ENCODE peak calls at places on chromosomes 7 and 10, in six cellular contexts. F is HCT116, S is GM23338, N is MM.1S, U is hepatocyte, V is PC-3. D is an unnamed sample.
A peak's percentile ranks its signal among the peaks of the same experiment; 100 is the strongest.

GRCh38 chr10:79390551-79391229 is 43.4 kb downstream of the PPIF start:
- DNase-seq in F (no peak), S (no peak), N (no peak), U (no peak), V (no peak), D (no peak)

GRCh38 chr7:16905300-16906044 is 23.7 kb upstream of the AGR3 start:
- DNase-seq in F (no peak), S (peak; percentile 52), N (no peak), U (peak; percentile 58), V (peak; percentile 68), D (peak; percentile 28)

GRCh38 chr7:106757846-106758245 is 96.9 kb upstream of the CCDC71L start:
- DNase-seq in F (no peak), S (no peak), N (peak; percentile 15), U (no peak), V (no peak), D (no peak)

GRCh38 chr7:134084488-134085144 is 42.5 kb upstream of the LRGUK start:
- DNase-seq in F (no peak), S (no peak), N (peak; percentile 72), U (no peak), V (peak; percentile 1), D (no peak)

GRCh38 chr10:3986407-3987141 is 201.6 kb upstream of the KLF6 start:
- DNase-seq in F (no peak), S (no peak), N (no peak), U (no peak), V (no peak), D (no peak)

GRCh38 chr7:30927040-30927439 is 15.4 kb downstream of the AQP1 start:
- DNase-seq in F (no peak), S (no peak), N (no peak), U (peak; percentile 3), V (no peak), D (no peak)

GRCh38 chr7:103718482-103719415 is 270.7 kb downstream of the RELN start:
- DNase-seq in F (no peak), S (no peak), N (no peak), U (no peak), V (peak; percentile 75), D (no peak)

GRCh38 chr7:52764502-52765169 is 270.8 kb upstream of the POM121L12 start:
- DNase-seq in F (no peak), S (no peak), N (no peak), U (no peak), V (peak; percentile 29), D (no peak)

GRCh38 chr7:150428671-150429451 is 21.6 kb upstream of the GIMAP8 start:
- DNase-seq in F (no peak), S (peak; percentile 41), N (no peak), U (no peak), V (peak; percentile 94), D (peak; percentile 44)

GRCh38 chr10:14625210-14625621 is 149.5 kb downstream of the FAM107B start:
- DNase-seq in F (no peak), S (no peak), N (no peak), U (no peak), V (no peak), D (peak; percentile 72)

GRCh38 chr10:110268442-110268841 is 36.3 kb downstream of the SMNDC1 start:
- DNase-seq in F (no peak), S (no peak), N (peak; percentile 50), U (no peak), V (no peak), D (no peak)

GRCh38 chr10:53664620-53665019 is 892.0 kb upstream of the MBL2 start:
- DNase-seq in F (no peak), S (no peak), N (no peak), U (peak; percentile 60), V (peak; percentile 97), D (peak; percentile 14)

GRCh38 chr7:45100761-45101480 is 10.6 kb downstream of the TBRG4 start:
- DNase-seq in F (no peak), S (no peak), N (no peak), U (no peak), V (no peak), D (no peak)

DNA sequence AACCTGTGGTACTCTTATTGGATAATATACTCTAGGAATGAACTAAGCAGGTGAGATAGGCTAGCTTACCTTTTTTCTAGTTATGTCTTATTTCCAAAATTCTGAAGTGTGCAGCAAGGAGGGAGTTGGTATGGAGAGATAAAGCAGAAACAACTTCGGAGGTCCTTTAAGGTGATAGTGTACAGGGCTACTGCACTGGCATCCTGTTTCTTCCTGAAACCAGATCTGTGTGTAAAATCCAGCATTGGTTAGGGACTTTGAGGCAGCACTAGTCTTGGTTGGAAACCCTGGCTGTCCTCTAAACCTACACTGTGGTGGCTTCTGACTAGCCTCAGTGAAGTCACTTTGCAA is 66.9 kb upstream of the STRIP2 start:
- DNase-seq in F (no peak), S (no peak), N (no peak), U (no peak), V (no peak), D (no peak)
- TF ChIP-seq EZH2 in F (no peak), S (no peak), N (no peak), U (no peak), V (no peak), D (no peak)

DNA sequence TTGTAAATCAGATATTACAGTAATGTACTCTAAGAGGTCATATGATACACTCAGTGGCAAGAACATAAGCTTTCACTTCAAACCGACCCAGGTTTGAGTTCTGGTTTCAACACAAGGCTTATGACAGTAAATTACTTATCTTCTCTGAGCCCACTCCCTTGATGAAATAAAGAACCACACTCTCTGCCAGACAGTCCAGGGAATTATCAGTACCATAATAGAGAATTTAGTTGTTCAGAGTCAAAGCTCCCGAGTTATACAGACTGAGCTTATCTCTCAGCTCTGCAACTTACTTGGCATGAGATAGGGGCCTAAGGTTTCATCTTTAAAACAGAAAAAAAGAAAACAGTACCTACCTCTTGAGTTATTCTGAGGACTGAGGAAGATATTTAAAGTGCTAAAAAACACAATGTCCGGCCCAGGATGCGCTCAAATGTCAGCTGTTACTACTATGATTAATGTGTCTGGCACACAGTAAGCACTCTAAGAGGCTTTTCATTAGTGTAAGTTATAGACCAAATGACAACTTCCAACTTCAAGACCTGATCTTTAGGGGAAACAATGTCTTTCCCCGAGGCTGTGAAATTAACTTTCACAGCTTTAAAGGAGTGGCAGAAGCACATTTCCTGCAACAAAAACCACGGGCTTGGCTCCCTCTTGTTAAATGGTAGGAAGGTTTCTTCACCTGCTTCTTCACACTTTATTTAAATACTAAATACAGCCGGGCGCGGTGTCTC is 38.1 kb downstream of the UBE2H start:
- DNase-seq in F (no peak), S (no peak), N (no peak), U (no peak), V (no peak), D (no peak)
- TF ChIP-seq EZH2phosphoT487 in F (no peak), S (no peak), N (no peak), U (no peak), V (no peak), D (no peak)

GRCh38 chr7:22001345-22002004 is 55.8 kb upstream of the CDCA7L start:
- DNase-seq in F (peak; percentile 36), S (peak; percentile 73), N (peak; percentile 64), U (peak; percentile 58), V (peak; percentile 80), D (peak; percentile 51)
- TF ChIP-seq CTCF in F (peak; percentile 57), S (peak; percentile 83), N (peak; percentile 78), U (peak; percentile 84), V (peak; percentile 85), D (peak; percentile 88)

DNA sequence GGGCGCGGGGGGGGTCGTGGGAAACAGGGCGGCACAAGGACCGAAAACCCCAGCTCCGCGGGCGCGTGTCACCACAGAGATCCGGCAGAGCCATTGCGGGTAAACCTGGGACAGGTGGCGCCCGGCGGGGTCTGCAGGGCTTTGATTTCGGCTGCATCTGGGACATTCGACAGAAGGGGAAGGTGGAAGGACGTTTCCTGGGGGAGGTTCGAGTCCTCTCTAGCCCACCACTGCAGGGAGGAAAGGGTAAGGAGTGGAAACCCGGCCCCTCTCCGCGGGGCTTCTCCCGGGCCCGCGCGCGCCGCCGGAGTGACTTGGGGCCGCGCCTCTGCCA is 7.6 kb downstream of the NKX2-3 start:
- DNase-seq in F (no peak), S (peak; percentile 41), N (no peak), U (no peak), V (no peak), D (peak; percentile 15)
- TF ChIP-seq EZH2 in F (no peak), S (no peak), N (no peak), U (peak; percentile 65), V (no peak), D (peak; percentile 89)

GRCh38 chr7:48213226-48213625 is 42.0 kb downstream of the ABCA13 start:
- DNase-seq in F (no peak), S (no peak), N (no peak), U (no peak), V (peak; percentile 82), D (no peak)
- TF ChIP-seq EZH2phosphoT487 in F (no peak), S (no peak), N (no peak), U (no peak), V (no peak), D (no peak)